ENCODE peak calls at places on chromosomes 6 and 20, in five cellular contexts. One of them, this sample, is unnamed. For H3K27me3, the result is how much of the 10 kb centered on the place peaks cover.

GRCh38 chr20:47546184-47547033 is 44.7 kb downstream of the NCOA3 start:
- DNase-seq in effector memory CD4-positive, alpha-beta T cell: no peak
- DNase-seq in sigmoid colon: no peak
- DNase-seq in H7: no peak
- DNase-seq in upper lobe of right lung: no peak
- DNase-seq in this sample: no peak

GRCh38 chr20:64146936-64147451 is 17.3 kb upstream of the MYT1 start:
- DNase-seq in effector memory CD4-positive, alpha-beta T cell: no peak
- DNase-seq in sigmoid colon: peak
- DNase-seq in H7: peak
- DNase-seq in upper lobe of right lung: peak
- DNase-seq in this sample: no peak

GRCh38 chr6:166055801-166056200 is 111.8 kb downstream of the TBXT start:
- DNase-seq in effector memory CD4-positive, alpha-beta T cell: no peak
- DNase-seq in sigmoid colon: no peak
- DNase-seq in H7: no peak
- DNase-seq in upper lobe of right lung: no peak
- DNase-seq in this sample: no peak

GRCh38 chr20:12928755-12929401 is 79.9 kb upstream of the SPTLC3 start:
- DNase-seq in effector memory CD4-positive, alpha-beta T cell: no peak
- DNase-seq in sigmoid colon: no peak
- DNase-seq in H7: no peak
- DNase-seq in upper lobe of right lung: no peak
- DNase-seq in this sample: no peak

GRCh38 chr6:105051941-105052471 is 95.1 kb downstream of the LIN28B start:
- DNase-seq in effector memory CD4-positive, alpha-beta T cell: no peak
- DNase-seq in sigmoid colon: no peak
- DNase-seq in H7: no peak
- DNase-seq in upper lobe of right lung: no peak
- DNase-seq in this sample: no peak

GRCh38 chr6:140289186-140289585 is 914.7 kb upstream of the CITED2 start:
- DNase-seq in effector memory CD4-positive, alpha-beta T cell: no peak
- DNase-seq in sigmoid colon: no peak
- DNase-seq in H7: no peak
- DNase-seq in upper lobe of right lung: no peak
- DNase-seq in this sample: no peak

GRCh38 chr6:112227992-112228391 is 26.4 kb downstream of the LAMA4 start:
- DNase-seq in effector memory CD4-positive, alpha-beta T cell: no peak
- DNase-seq in sigmoid colon: no peak
- DNase-seq in H7: no peak
- DNase-seq in upper lobe of right lung: no peak
- DNase-seq in this sample: no peak

GRCh38 chr6:111038534-111039252 is 48.6 kb upstream of the SLC16A10 start:
- DNase-seq in effector memory CD4-positive, alpha-beta T cell: no peak
- DNase-seq in sigmoid colon: no peak
- DNase-seq in H7: no peak
- DNase-seq in upper lobe of right lung: no peak
- DNase-seq in this sample: no peak

GRCh38 chr6:142868917-142869316 is 76.1 kb downstream of the HIVEP2 start:
- DNase-seq in effector memory CD4-positive, alpha-beta T cell: no peak
- DNase-seq in sigmoid colon: no peak
- DNase-seq in H7: no peak
- DNase-seq in upper lobe of right lung: no peak
- DNase-seq in this sample: no peak

GRCh38 chr20:33561981-33562601 is 72.2 kb downstream of the CBFA2T2 start:
- DNase-seq in effector memory CD4-positive, alpha-beta T cell: no peak
- DNase-seq in sigmoid colon: peak
- DNase-seq in H7: peak
- DNase-seq in upper lobe of right lung: no peak
- DNase-seq in this sample: no peak

GRCh38 chr6:148700713-148701392 is 46.0 kb upstream of the UST start:
- DNase-seq in effector memory CD4-positive, alpha-beta T cell: no peak
- DNase-seq in sigmoid colon: no peak
- DNase-seq in H7: peak
- DNase-seq in upper lobe of right lung: no peak
- DNase-seq in this sample: no peak

GRCh38 chr6:51675551-51676275 is 411.7 kb downstream of the PKHD1 start:
- DNase-seq in effector memory CD4-positive, alpha-beta T cell: no peak
- DNase-seq in sigmoid colon: no peak
- DNase-seq in H7: no peak
- DNase-seq in upper lobe of right lung: no peak
- DNase-seq in this sample: no peak

GRCh38 chr20:6657111-6657510 is 110.4 kb upstream of the BMP2 start:
- DNase-seq in effector memory CD4-positive, alpha-beta T cell: no peak
- DNase-seq in sigmoid colon: no peak
- DNase-seq in H7: no peak
- DNase-seq in upper lobe of right lung: no peak
- DNase-seq in this sample: no peak

GRCh38 chr6:108665495-108666196 is 104.9 kb downstream of the FOXO3 start:
- DNase-seq in effector memory CD4-positive, alpha-beta T cell: no peak
- DNase-seq in sigmoid colon: no peak
- DNase-seq in H7: no peak
- DNase-seq in upper lobe of right lung: no peak
- DNase-seq in this sample: no peak

GRCh38 chr6:117506180-117506835 is 23.8 kb downstream of the DCBLD1 start:
- DNase-seq in effector memory CD4-positive, alpha-beta T cell: no peak
- DNase-seq in sigmoid colon: no peak
- DNase-seq in H7: no peak
- DNase-seq in upper lobe of right lung: no peak
- DNase-seq in this sample: no peak

GRCh38 chr20:46951840-46952497 is 57.3 kb downstream of the EYA2 start:
- DNase-seq in effector memory CD4-positive, alpha-beta T cell: no peak
- DNase-seq in sigmoid colon: peak
- DNase-seq in H7: peak
- DNase-seq in upper lobe of right lung: no peak
- DNase-seq in this sample: no peak

GRCh38 chr6:136738178-136739057 is 53.9 kb downstream of the MAP3K5 start:
- DNase-seq in effector memory CD4-positive, alpha-beta T cell: no peak
- DNase-seq in sigmoid colon: no peak
- DNase-seq in H7: no peak
- DNase-seq in upper lobe of right lung: no peak
- DNase-seq in this sample: no peak

GRCh38 chr6:40713002-40713719 is 126.0 kb upstream of the LRFN2 start:
- DNase-seq in effector memory CD4-positive, alpha-beta T cell: no peak
- DNase-seq in sigmoid colon: no peak
- DNase-seq in H7: no peak
- DNase-seq in upper lobe of right lung: no peak
- DNase-seq in this sample: no peak

GRCh38 chr6:135638108-135638507 is 140.6 kb upstream of the AHI1 start:
- DNase-seq in effector memory CD4-positive, alpha-beta T cell: no peak
- DNase-seq in sigmoid colon: no peak
- DNase-seq in H7: no peak
- DNase-seq in upper lobe of right lung: no peak
- DNase-seq in this sample: no peak

GRCh38 chr6:135637701-135638100 is 140.2 kb upstream of the AHI1 start:
- DNase-seq in effector memory CD4-positive, alpha-beta T cell: no peak
- DNase-seq in sigmoid colon: no peak
- DNase-seq in H7: no peak
- DNase-seq in upper lobe of right lung: no peak
- DNase-seq in this sample: no peak

GRCh38 chr6:135630789-135631376 is 133.3 kb upstream of the AHI1 start:
- DNase-seq in effector memory CD4-positive, alpha-beta T cell: no peak
- DNase-seq in sigmoid colon: no peak
- DNase-seq in H7: peak
- DNase-seq in upper lobe of right lung: no peak
- DNase-seq in this sample: no peak

GRCh38 chr6:135633573-135633972 is 136.0 kb upstream of the AHI1 start:
- DNase-seq in effector memory CD4-positive, alpha-beta T cell: no peak
- DNase-seq in sigmoid colon: no peak
- DNase-seq in H7: no peak
- DNase-seq in upper lobe of right lung: no peak
- DNase-seq in this sample: no peak
- H3K27me3 ChIP-seq in effector memory CD4-positive, alpha-beta T cell: under half
- H3K27me3 ChIP-seq in sigmoid colon: under half
- H3K27me3 ChIP-seq in H7: under half
- H3K27me3 ChIP-seq in upper lobe of right lung: under half
- H3K27me3 ChIP-seq in this sample: under half

GRCh38 chr20:44208770-44209169 is 1.8 kb downstream of the OSER1 start:
- DNase-seq in effector memory CD4-positive, alpha-beta T cell: no peak
- DNase-seq in sigmoid colon: no peak
- DNase-seq in H7: no peak
- DNase-seq in upper lobe of right lung: no peak
- DNase-seq in this sample: no peak
- H3K4me3 ChIP-seq in effector memory CD4-positive, alpha-beta T cell: no peak
- H3K4me3 ChIP-seq in sigmoid colon: peak
- H3K4me3 ChIP-seq in H7: no peak
- H3K4me3 ChIP-seq in upper lobe of right lung: peak
- H3K4me3 ChIP-seq in this sample: peak

GRCh38 chr6:1603708-1604346 is 5.9 kb upstream of the FOXC1 start:
- DNase-seq in effector memory CD4-positive, alpha-beta T cell: no peak
- DNase-seq in sigmoid colon: no peak
- DNase-seq in H7: no peak
- DNase-seq in upper lobe of right lung: no peak
- DNase-seq in this sample: no peak

GRCh38 chr6:1604991-1605821 is 4.5 kb upstream of the FOXC1 start:
- DNase-seq in effector memory CD4-positive, alpha-beta T cell: no peak
- DNase-seq in sigmoid colon: no peak
- DNase-seq in H7: peak
- DNase-seq in upper lobe of right lung: no peak
- DNase-seq in this sample: no peak

GRCh38 chr6:1605822-1606532 is 3.7 kb upstream of the FOXC1 start:
- DNase-seq in effector memory CD4-positive, alpha-beta T cell: no peak
- DNase-seq in sigmoid colon: peak
- DNase-seq in H7: peak
- DNase-seq in upper lobe of right lung: no peak
- DNase-seq in this sample: no peak

GRCh38 chr6:1602356-1602713 is 7.4 kb upstream of the FOXC1 start:
- DNase-seq in effector memory CD4-positive, alpha-beta T cell: no peak
- DNase-seq in sigmoid colon: no peak
- DNase-seq in H7: no peak
- DNase-seq in upper lobe of right lung: no peak
- DNase-seq in this sample: no peak

GRCh38 chr6:1604347-1604990 is 5.2 kb upstream of the FOXC1 start:
- DNase-seq in effector memory CD4-positive, alpha-beta T cell: peak
- DNase-seq in sigmoid colon: peak
- DNase-seq in H7: peak
- DNase-seq in upper lobe of right lung: peak
- DNase-seq in this sample: peak
- H3K27me3 ChIP-seq in effector memory CD4-positive, alpha-beta T cell: half or more
- H3K27me3 ChIP-seq in sigmoid colon: half or more
- H3K27me3 ChIP-seq in H7: half or more
- H3K27me3 ChIP-seq in upper lobe of right lung: half or more
- H3K27me3 ChIP-seq in this sample: under half

DNA sequence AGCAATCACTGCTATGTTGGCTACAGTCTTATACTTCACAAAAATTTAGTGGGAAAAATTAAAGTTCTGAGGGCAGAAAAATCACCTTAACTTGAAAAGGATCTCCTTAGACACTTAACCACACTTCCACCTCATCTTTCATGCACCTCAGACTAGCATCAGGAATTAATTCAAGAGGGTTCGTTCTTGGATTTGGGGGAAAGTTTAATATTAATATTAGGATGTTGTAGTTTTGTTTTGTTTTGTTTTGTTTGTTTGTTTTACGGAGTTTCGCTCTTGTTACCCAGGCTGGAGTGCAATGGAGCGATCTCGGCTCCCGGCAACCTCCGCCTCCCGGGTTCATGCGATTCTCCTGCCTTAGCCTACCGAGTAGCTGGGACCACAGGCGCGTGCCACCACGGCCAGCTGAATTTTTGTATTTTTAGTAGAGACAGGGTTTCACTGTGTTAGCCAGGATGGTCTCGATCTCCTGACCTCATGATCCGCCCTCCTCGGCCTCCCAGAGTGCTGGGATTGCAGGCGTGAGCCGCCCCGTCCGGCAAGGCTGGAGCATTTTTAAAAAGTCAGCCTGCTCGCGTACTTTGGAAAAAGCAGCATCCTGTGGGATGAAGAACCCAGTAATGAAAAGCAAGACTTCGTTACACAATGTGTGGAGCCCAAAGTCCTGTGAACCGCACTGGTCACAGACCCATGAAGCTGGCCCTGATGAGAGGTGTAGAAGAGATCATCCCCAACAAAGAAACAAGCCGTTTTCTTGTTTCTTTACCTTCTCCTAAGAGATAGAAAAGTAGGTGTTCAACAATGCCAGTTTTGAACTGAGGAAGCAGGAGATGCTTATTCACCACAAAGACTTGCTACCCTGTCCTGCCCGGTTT is 194.9 kb downstream of the GPX5 start:
- DNase-seq in effector memory CD4-positive, alpha-beta T cell: no peak
- DNase-seq in sigmoid colon: no peak
- DNase-seq in H7: no peak
- DNase-seq in upper lobe of right lung: no peak
- DNase-seq in this sample: no peak
- H3K4me3 ChIP-seq in effector memory CD4-positive, alpha-beta T cell: no peak
- H3K4me3 ChIP-seq in sigmoid colon: no peak
- H3K4me3 ChIP-seq in H7: peak
- H3K4me3 ChIP-seq in upper lobe of right lung: no peak
- H3K4me3 ChIP-seq in this sample: no peak

GRCh38 chr20:54554006-54554405 is 78.6 kb downstream of the DOK5 start:
- DNase-seq in effector memory CD4-positive, alpha-beta T cell: no peak
- DNase-seq in sigmoid colon: no peak
- DNase-seq in H7: no peak
- DNase-seq in upper lobe of right lung: no peak
- DNase-seq in this sample: no peak
- H3K27me3 ChIP-seq in effector memory CD4-positive, alpha-beta T cell: under half
- H3K27me3 ChIP-seq in sigmoid colon: under half
- H3K27me3 ChIP-seq in H7: under half
- H3K27me3 ChIP-seq in upper lobe of right lung: under half
- H3K27me3 ChIP-seq in this sample: under half

GRCh38 chr20:61487346-61488022 is 235.4 kb downstream of the CDH4 start:
- DNase-seq in effector memory CD4-positive, alpha-beta T cell: no peak
- DNase-seq in sigmoid colon: no peak
- DNase-seq in H7: no peak
- DNase-seq in upper lobe of right lung: no peak
- DNase-seq in this sample: no peak
- H3K4me3 ChIP-seq in effector memory CD4-positive, alpha-beta T cell: no peak
- H3K4me3 ChIP-seq in sigmoid colon: no peak
- H3K4me3 ChIP-seq in H7: no peak
- H3K4me3 ChIP-seq in upper lobe of right lung: no peak
- H3K4me3 ChIP-seq in this sample: no peak

GRCh38 chr6:52877168-52877567 is 32.3 kb downstream of the GSTA3 start:
- DNase-seq in effector memory CD4-positive, alpha-beta T cell: no peak
- DNase-seq in sigmoid colon: no peak
- DNase-seq in H7: no peak
- DNase-seq in upper lobe of right lung: no peak
- DNase-seq in this sample: no peak

GRCh38 chr6:52877786-52878185 is 31.7 kb downstream of the GSTA3 start:
- DNase-seq in effector memory CD4-positive, alpha-beta T cell: no peak
- DNase-seq in sigmoid colon: no peak
- DNase-seq in H7: no peak
- DNase-seq in upper lobe of right lung: no peak
- DNase-seq in this sample: no peak

GRCh38 chr6:52881996-52882841 is 27.3 kb downstream of the GSTA3 start:
- DNase-seq in effector memory CD4-positive, alpha-beta T cell: peak
- DNase-seq in sigmoid colon: peak
- DNase-seq in H7: peak
- DNase-seq in upper lobe of right lung: peak
- DNase-seq in this sample: peak

GRCh38 chr6:52876056-52876787 is 33.3 kb downstream of the GSTA3 start:
- DNase-seq in effector memory CD4-positive, alpha-beta T cell: no peak
- DNase-seq in sigmoid colon: no peak
- DNase-seq in H7: no peak
- DNase-seq in upper lobe of right lung: no peak
- DNase-seq in this sample: no peak

DNA sequence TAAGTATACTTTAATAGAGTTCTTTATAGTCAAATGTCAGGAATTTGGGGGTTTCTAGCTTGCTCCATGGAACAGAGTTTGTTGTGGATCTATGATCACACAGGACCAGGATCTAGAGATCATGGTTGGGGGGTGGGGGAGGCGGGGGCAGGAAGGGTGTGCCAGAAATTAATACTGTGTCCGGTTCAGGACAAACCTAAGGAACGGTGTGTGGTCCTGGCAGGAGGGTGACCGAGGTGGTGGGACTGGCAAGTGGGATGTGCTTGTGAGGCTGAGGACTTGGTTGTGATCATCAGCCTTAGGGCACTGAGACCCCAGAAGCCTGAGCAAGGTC is 27.9 kb downstream of the GSTA3 start:
- DNase-seq in effector memory CD4-positive, alpha-beta T cell: no peak
- DNase-seq in sigmoid colon: no peak
- DNase-seq in H7: no peak
- DNase-seq in upper lobe of right lung: no peak
- DNase-seq in this sample: no peak
- H3K27me3 ChIP-seq in effector memory CD4-positive, alpha-beta T cell: under half
- H3K27me3 ChIP-seq in sigmoid colon: under half
- H3K27me3 ChIP-seq in H7: under half
- H3K27me3 ChIP-seq in upper lobe of right lung: under half
- H3K27me3 ChIP-seq in this sample: under half